ENCODE peak calls at places on chromosomes 6 and 20, in five cellular contexts. F is COR-L47, M is fibroblast of the conjunctiva, B is HTR-8/SVneo, E is heart left ventricle. N is an unnamed sample.

GRCh38 chr6:32194825-32195651 is 2.6 kb upstream of the GPSM3 start:
- DNase-seq in F (no peak), M (peak), B (peak), E (peak), N (no peak)

GRCh38 chr6:57108691-57109090 is 18.7 kb downstream of the ZNF451 start:
- DNase-seq in B (no peak), E (no peak), F (no peak), M (no peak), N (no peak)

GRCh38 chr6:88380083-88380482 is 213.9 kb upstream of the CNR1 start:
- DNase-seq in M (peak), F (no peak), E (peak), B (peak), N (peak)

GRCh38 chr6:33410711-33411631 is at the start of gene PHF1:
- DNase-seq in M (peak), E (peak), B (peak), F (peak), N (no peak)

GRCh38 chr6:54115966-54116365 is 4.7 kb downstream of the MLIP start:
- DNase-seq in F (no peak), M (no peak), B (no peak), E (no peak), N (no peak)

GRCh38 chr6:52183131-52183530 is 3.0 kb upstream of the IL17A start:
- DNase-seq in E (no peak), M (no peak), F (no peak), B (no peak), N (no peak)

GRCh38 chr20:49103647-49104364 is 57.7 kb downstream of the CSE1L start:
- DNase-seq in E (no peak), B (no peak), M (no peak), F (no peak), N (no peak)

GRCh38 chr20:59376109-59376841 is 75.9 kb downstream of the EDN3 start:
- DNase-seq in F (no peak), M (no peak), B (no peak), E (no peak), N (no peak)

GRCh38 chr6:145502417-145502816 is 232.9 kb downstream of the EPM2A start:
- DNase-seq in E (no peak), F (peak), M (no peak), B (no peak), N (no peak)

GRCh38 chr6:26439151-26439550 is 1.2 kb upstream of the BTN3A3 start:
- DNase-seq in M (no peak), B (no peak), F (no peak), E (no peak), N (no peak)

GRCh38 chr6:143060806-143061596 is at the start of gene AIG1:
- DNase-seq in F (peak), B (peak), E (no peak), M (no peak), N (no peak)